ENCODE peak calls at places on chromosomes 2 and 18, in nine cellular contexts. One of them, this sample, is unnamed.

GRCh38 chr2:217804786-217805678 is 197.8 kb downstream of the TNS1 start:
- DNase-seq in HCEC 1CT: no peak
- DNase-seq in GM20000: no peak
- DNase-seq in NCI-H1092: no peak
- DNase-seq in HTR-8/SVneo: no peak
- DNase-seq in stimulated activated CD8-positive, alpha-beta memory T cell treated with anti-CD3 and anti-CD28 coated beads, Interleukin-7, amount 100 ng/mL, for 48 hours: no peak
- DNase-seq in GM04503: no peak
- DNase-seq in activated T-helper 1 cell treated with anti-CD3 and anti-CD28 coated beads, Interleukin-2, amount 50 U/mL, for 16 hours: no peak
- DNase-seq in HT-29: no peak
- DNase-seq in this sample: no peak

GRCh38 chr2:160367887-160368286 is 125.7 kb downstream of the RBMS1 start:
- DNase-seq in NCI-H1092: no peak
- DNase-seq in HCEC 1CT: peak
- DNase-seq in GM04503: peak
- DNase-seq in stimulated activated CD8-positive, alpha-beta memory T cell treated with anti-CD3 and anti-CD28 coated beads, Interleukin-7, amount 100 ng/mL, for 48 hours: no peak
- DNase-seq in HT-29: no peak
- DNase-seq in HTR-8/SVneo: peak
- DNase-seq in GM20000: no peak
- DNase-seq in activated T-helper 1 cell treated with anti-CD3 and anti-CD28 coated beads, Interleukin-2, amount 50 U/mL, for 16 hours: no peak
- DNase-seq in this sample: no peak

GRCh38 chr2:206275274-206276160 is 1.1 kb downstream of the ZDBF2 start:
- DNase-seq in HT-29: no peak
- DNase-seq in GM20000: peak
- DNase-seq in stimulated activated CD8-positive, alpha-beta memory T cell treated with anti-CD3 and anti-CD28 coated beads, Interleukin-7, amount 100 ng/mL, for 48 hours: no peak
- DNase-seq in HTR-8/SVneo: peak
- DNase-seq in GM04503: peak
- DNase-seq in activated T-helper 1 cell treated with anti-CD3 and anti-CD28 coated beads, Interleukin-2, amount 50 U/mL, for 16 hours: no peak
- DNase-seq in HCEC 1CT: peak
- DNase-seq in NCI-H1092: peak
- DNase-seq in this sample: peak

GRCh38 chr2:66604911-66605310 is 170.0 kb downstream of the MEIS1 start:
- DNase-seq in NCI-H1092: no peak
- DNase-seq in HTR-8/SVneo: no peak
- DNase-seq in activated T-helper 1 cell treated with anti-CD3 and anti-CD28 coated beads, Interleukin-2, amount 50 U/mL, for 16 hours: no peak
- DNase-seq in HCEC 1CT: no peak
- DNase-seq in GM04503: no peak
- DNase-seq in stimulated activated CD8-positive, alpha-beta memory T cell treated with anti-CD3 and anti-CD28 coated beads, Interleukin-7, amount 100 ng/mL, for 48 hours: no peak
- DNase-seq in GM20000: no peak
- DNase-seq in HT-29: no peak
- DNase-seq in this sample: no peak

GRCh38 chr18:27206411-27206810 is 21.3 kb upstream of the CHST9 start:
- DNase-seq in activated T-helper 1 cell treated with anti-CD3 and anti-CD28 coated beads, Interleukin-2, amount 50 U/mL, for 16 hours: no peak
- DNase-seq in HCEC 1CT: no peak
- DNase-seq in NCI-H1092: no peak
- DNase-seq in HTR-8/SVneo: no peak
- DNase-seq in GM20000: no peak
- DNase-seq in GM04503: no peak
- DNase-seq in stimulated activated CD8-positive, alpha-beta memory T cell treated with anti-CD3 and anti-CD28 coated beads, Interleukin-7, amount 100 ng/mL, for 48 hours: no peak
- DNase-seq in HT-29: no peak
- DNase-seq in this sample: no peak

GRCh38 chr2:69278366-69278765 is 108.7 kb downstream of the GFPT1 start:
- DNase-seq in HTR-8/SVneo: no peak
- DNase-seq in NCI-H1092: no peak
- DNase-seq in stimulated activated CD8-positive, alpha-beta memory T cell treated with anti-CD3 and anti-CD28 coated beads, Interleukin-7, amount 100 ng/mL, for 48 hours: no peak
- DNase-seq in HCEC 1CT: no peak
- DNase-seq in HT-29: no peak
- DNase-seq in GM04503: no peak
- DNase-seq in activated T-helper 1 cell treated with anti-CD3 and anti-CD28 coated beads, Interleukin-2, amount 50 U/mL, for 16 hours: no peak
- DNase-seq in GM20000: no peak
- DNase-seq in this sample: no peak

GRCh38 chr2:176092270-176093144 is at the start of gene HOXD13:
- DNase-seq in stimulated activated CD8-positive, alpha-beta memory T cell treated with anti-CD3 and anti-CD28 coated beads, Interleukin-7, amount 100 ng/mL, for 48 hours: no peak
- DNase-seq in NCI-H1092: no peak
- DNase-seq in HT-29: no peak
- DNase-seq in HTR-8/SVneo: no peak
- DNase-seq in GM04503: no peak
- DNase-seq in activated T-helper 1 cell treated with anti-CD3 and anti-CD28 coated beads, Interleukin-2, amount 50 U/mL, for 16 hours: no peak
- DNase-seq in GM20000: no peak
- DNase-seq in HCEC 1CT: no peak
- DNase-seq in this sample: no peak

GRCh38 chr18:50654658-50655550 is 95.0 kb downstream of the MAPK4 start:
- DNase-seq in NCI-H1092: no peak
- DNase-seq in HT-29: no peak
- DNase-seq in HCEC 1CT: no peak
- DNase-seq in HTR-8/SVneo: no peak
- DNase-seq in GM20000: no peak
- DNase-seq in activated T-helper 1 cell treated with anti-CD3 and anti-CD28 coated beads, Interleukin-2, amount 50 U/mL, for 16 hours: no peak
- DNase-seq in stimulated activated CD8-positive, alpha-beta memory T cell treated with anti-CD3 and anti-CD28 coated beads, Interleukin-7, amount 100 ng/mL, for 48 hours: no peak
- DNase-seq in GM04503: no peak
- DNase-seq in this sample: no peak

GRCh38 chr2:37768491-37768925 is 97.1 kb upstream of the CDC42EP3 start:
- DNase-seq in NCI-H1092: no peak
- DNase-seq in stimulated activated CD8-positive, alpha-beta memory T cell treated with anti-CD3 and anti-CD28 coated beads, Interleukin-7, amount 100 ng/mL, for 48 hours: no peak
- DNase-seq in activated T-helper 1 cell treated with anti-CD3 and anti-CD28 coated beads, Interleukin-2, amount 50 U/mL, for 16 hours: no peak
- DNase-seq in GM20000: no peak
- DNase-seq in HTR-8/SVneo: peak
- DNase-seq in HCEC 1CT: peak
- DNase-seq in GM04503: peak
- DNase-seq in HT-29: peak
- DNase-seq in this sample: no peak

GRCh38 chr2:44005831-44006230 is 10.0 kb upstream of the LRPPRC start:
- DNase-seq in activated T-helper 1 cell treated with anti-CD3 and anti-CD28 coated beads, Interleukin-2, amount 50 U/mL, for 16 hours: no peak
- DNase-seq in HCEC 1CT: peak
- DNase-seq in NCI-H1092: no peak
- DNase-seq in stimulated activated CD8-positive, alpha-beta memory T cell treated with anti-CD3 and anti-CD28 coated beads, Interleukin-7, amount 100 ng/mL, for 48 hours: no peak
- DNase-seq in HT-29: no peak
- DNase-seq in GM20000: no peak
- DNase-seq in HTR-8/SVneo: no peak
- DNase-seq in GM04503: peak
- DNase-seq in this sample: no peak

GRCh38 chr2:70525032-70525431 is 28.6 kb downstream of the TGFA start:
- DNase-seq in HCEC 1CT: no peak
- DNase-seq in NCI-H1092: no peak
- DNase-seq in HT-29: peak
- DNase-seq in stimulated activated CD8-positive, alpha-beta memory T cell treated with anti-CD3 and anti-CD28 coated beads, Interleukin-7, amount 100 ng/mL, for 48 hours: no peak
- DNase-seq in GM04503: no peak
- DNase-seq in HTR-8/SVneo: no peak
- DNase-seq in activated T-helper 1 cell treated with anti-CD3 and anti-CD28 coated beads, Interleukin-2, amount 50 U/mL, for 16 hours: no peak
- DNase-seq in GM20000: no peak
- DNase-seq in this sample: no peak

GRCh38 chr2:196696423-196697073 is 57.0 kb downstream of the CCDC150 start:
- DNase-seq in GM04503: no peak
- DNase-seq in activated T-helper 1 cell treated with anti-CD3 and anti-CD28 coated beads, Interleukin-2, amount 50 U/mL, for 16 hours: no peak
- DNase-seq in HT-29: peak
- DNase-seq in HTR-8/SVneo: peak
- DNase-seq in HCEC 1CT: peak
- DNase-seq in GM20000: no peak
- DNase-seq in stimulated activated CD8-positive, alpha-beta memory T cell treated with anti-CD3 and anti-CD28 coated beads, Interleukin-7, amount 100 ng/mL, for 48 hours: no peak
- DNase-seq in NCI-H1092: no peak
- DNase-seq in this sample: no peak

GRCh38 chr18:34789768-34790344 is 79.8 kb downstream of the DTNA start:
- DNase-seq in stimulated activated CD8-positive, alpha-beta memory T cell treated with anti-CD3 and anti-CD28 coated beads, Interleukin-7, amount 100 ng/mL, for 48 hours: no peak
- DNase-seq in GM20000: no peak
- DNase-seq in GM04503: no peak
- DNase-seq in HTR-8/SVneo: no peak
- DNase-seq in activated T-helper 1 cell treated with anti-CD3 and anti-CD28 coated beads, Interleukin-2, amount 50 U/mL, for 16 hours: no peak
- DNase-seq in NCI-H1092: no peak
- DNase-seq in HT-29: no peak
- DNase-seq in HCEC 1CT: peak
- DNase-seq in this sample: no peak

GRCh38 chr2:70920367-70920715 is 15.4 kb upstream of the ATP6V1B1 start:
- DNase-seq in GM04503: no peak
- DNase-seq in GM20000: no peak
- DNase-seq in activated T-helper 1 cell treated with anti-CD3 and anti-CD28 coated beads, Interleukin-2, amount 50 U/mL, for 16 hours: no peak
- DNase-seq in stimulated activated CD8-positive, alpha-beta memory T cell treated with anti-CD3 and anti-CD28 coated beads, Interleukin-7, amount 100 ng/mL, for 48 hours: no peak
- DNase-seq in NCI-H1092: no peak
- DNase-seq in HCEC 1CT: no peak
- DNase-seq in HTR-8/SVneo: no peak
- DNase-seq in HT-29: no peak
- DNase-seq in this sample: no peak

GRCh38 chr2:144520718-144521487 is 984 bp upstream of the ZEB2 start:
- DNase-seq in HCEC 1CT: peak
- DNase-seq in HTR-8/SVneo: no peak
- DNase-seq in HT-29: no peak
- DNase-seq in GM04503: no peak
- DNase-seq in NCI-H1092: no peak
- DNase-seq in GM20000: no peak
- DNase-seq in activated T-helper 1 cell treated with anti-CD3 and anti-CD28 coated beads, Interleukin-2, amount 50 U/mL, for 16 hours: no peak
- DNase-seq in stimulated activated CD8-positive, alpha-beta memory T cell treated with anti-CD3 and anti-CD28 coated beads, Interleukin-7, amount 100 ng/mL, for 48 hours: no peak
- DNase-seq in this sample: no peak

GRCh38 chr18:76487782-76488181 is 7.3 kb downstream of the ZNF516 start:
- DNase-seq in HT-29: no peak
- DNase-seq in NCI-H1092: no peak
- DNase-seq in stimulated activated CD8-positive, alpha-beta memory T cell treated with anti-CD3 and anti-CD28 coated beads, Interleukin-7, amount 100 ng/mL, for 48 hours: no peak
- DNase-seq in activated T-helper 1 cell treated with anti-CD3 and anti-CD28 coated beads, Interleukin-2, amount 50 U/mL, for 16 hours: no peak
- DNase-seq in HTR-8/SVneo: no peak
- DNase-seq in HCEC 1CT: no peak
- DNase-seq in GM04503: no peak
- DNase-seq in GM20000: no peak
- DNase-seq in this sample: no peak

GRCh38 chr2:69385443-69386151 is 1.4 kb downstream of the GFPT1 start:
- DNase-seq in HCEC 1CT: no peak
- DNase-seq in HT-29: peak
- DNase-seq in stimulated activated CD8-positive, alpha-beta memory T cell treated with anti-CD3 and anti-CD28 coated beads, Interleukin-7, amount 100 ng/mL, for 48 hours: no peak
- DNase-seq in GM20000: no peak
- DNase-seq in GM04503: no peak
- DNase-seq in activated T-helper 1 cell treated with anti-CD3 and anti-CD28 coated beads, Interleukin-2, amount 50 U/mL, for 16 hours: no peak
- DNase-seq in HTR-8/SVneo: no peak
- DNase-seq in NCI-H1092: no peak
- DNase-seq in this sample: no peak